ENCODE peak calls at places on chromosomes 6 and 20, in ten cellular contexts. R, Z, L, G, M, E, C, B, O and V are unnamed samples.

GRCh38 chr6:18324708-18325047 is 60.3 kb upstream of the DEK start:
- DNase-seq in E (no peak), Z (no peak), M (no peak), O (no peak), G (no peak), L (no peak), R (no peak), C (no peak), B (no peak), V (no peak)

GRCh38 chr6:150491131-150491795 is 108.4 kb upstream of the PLEKHG1 start:
- DNase-seq in Z (peak), G (peak), E (no peak), B (no peak), L (no peak), M (peak), C (no peak), R (peak), O (peak), V (no peak)

GRCh38 chr20:33812673-33813462 is 1.7 kb downstream of the CHMP4B start:
- DNase-seq in L (no peak), E (peak), Z (peak), B (peak), C (peak), O (no peak), R (peak), M (no peak), G (no peak), V (no peak)

GRCh38 chr6:6131492-6132109 is 124.9 kb upstream of the NRN1 start:
- DNase-seq in E (peak), M (peak), R (peak), Z (peak), O (no peak), L (no peak), B (peak), C (no peak), G (no peak), V (no peak)

GRCh38 chr6:18122128-18123093 is at the start of gene NHLRC1:
- DNase-seq in E (peak), M (no peak), R (peak), Z (peak), L (peak), O (peak), B (peak), C (peak), G (peak), V (peak)

GRCh38 chr6:25053875-25054371 is 118.2 kb upstream of the RIPOR2 start:
- DNase-seq in L (peak), M (no peak), Z (no peak), G (peak), E (no peak), C (peak), R (peak), O (no peak), B (peak), V (no peak)

GRCh38 chr6:137271245-137272183 is 52.3 kb upstream of the IFNGR1 start:
- DNase-seq in C (peak), E (no peak), B (no peak), O (no peak), G (peak), M (peak), R (peak), L (peak), Z (peak), V (no peak)

GRCh38 chr6:37365791-37366190 is 12.0 kb downstream of the RNF8 start:
- DNase-seq in C (peak), L (peak), R (peak), G (peak), O (no peak), E (no peak), M (no peak), Z (no peak), B (no peak), V (no peak)

GRCh38 chr6:142605922-142606321 is 304.1 kb downstream of the ADGRG6 start:
- DNase-seq in C (peak), E (no peak), G (peak), O (peak), Z (peak), B (no peak), R (peak), M (no peak), L (peak), V (no peak)

GRCh38 chr6:157830354-157831017 is 7.4 kb downstream of the SNX9 start:
- DNase-seq in Z (no peak), L (no peak), C (no peak), G (no peak), E (no peak), R (no peak), M (no peak), B (no peak), O (no peak), V (no peak)

GRCh38 chr20:34705383-34706021 is 1.4 kb downstream of the TP53INP2 start:
- DNase-seq in L (peak), Z (peak), O (no peak), B (no peak), R (peak), C (peak), E (peak), M (no peak), G (peak), V (no peak)

GRCh38 chr20:38114353-38114791 is 50.7 kb downstream of the TGM2 start:
- DNase-seq in B (no peak), G (peak), M (no peak), C (peak), R (peak), O (no peak), E (no peak), Z (no peak), L (peak), V (no peak)

GRCh38 chr6:72739368-72739779 is 117.5 kb downstream of the KCNQ5 start:
- DNase-seq in M (no peak), G (no peak), Z (no peak), C (no peak), L (no peak), E (no peak), R (no peak), O (no peak), B (no peak), V (no peak)

GRCh38 chr20:7858851-7859250 is 81.4 kb downstream of the HAO1 start:
- DNase-seq in O (no peak), G (no peak), Z (no peak), E (no peak), M (no peak), L (no peak), C (no peak), B (no peak), R (no peak), V (no peak)

GRCh38 chr6:73308712-73309533 is 45.2 kb downstream of the DPPA5 start:
- DNase-seq in O (no peak), C (peak), L (peak), G (peak), E (peak), M (peak), R (peak), B (peak), Z (peak), V (no peak)

GRCh38 chr6:50791900-50792508 is 26.7 kb upstream of the TFAP2B start:
- DNase-seq in R (peak), O (peak), Z (peak), L (peak), C (peak), G (peak), E (no peak), M (no peak), B (peak), V (no peak)

GRCh38 chr6:125679651-125680050 is 69.8 kb upstream of the HEY2 start:
- DNase-seq in O (no peak), G (no peak), R (no peak), L (no peak), E (no peak), C (no peak), B (no peak), M (no peak), Z (no peak), V (no peak)

GRCh38 chr6:122472022-122472340 is 374 bp upstream of the SERINC1 start:
- DNase-seq in C (no peak), L (no peak), M (no peak), Z (no peak), R (no peak), G (no peak), E (no peak), B (no peak), O (no peak), V (no peak)

GRCh38 chr6:56486681-56487080 is 156.0 kb downstream of the DST start:
- DNase-seq in L (no peak), C (peak), E (no peak), M (no peak), O (no peak), B (no peak), G (no peak), R (no peak), Z (no peak), V (no peak)

GRCh38 chr20:5272268-5272667 is 44.5 kb downstream of the PROKR2 start:
- DNase-seq in B (no peak), O (no peak), R (no peak), C (no peak), Z (no peak), M (no peak), E (no peak), G (no peak), L (no peak), V (no peak)

GRCh38 chr6:104418125-104418524 is 441.6 kb downstream of the HACE1 start:
- DNase-seq in E (no peak), Z (no peak), M (no peak), B (no peak), O (no peak), G (no peak), R (no peak), L (no peak), C (no peak), V (no peak)

GRCh38 chr6:57267586-57268293 is 45.6 kb upstream of the RAB23 start:
- DNase-seq in G (peak), E (peak), B (peak), M (peak), O (peak), R (peak), C (peak), L (peak), Z (peak), V (no peak)

GRCh38 chr20:4886771-4887527 is 114.4 kb downstream of the SLC23A2 start:
- DNase-seq in Z (no peak), G (no peak), C (no peak), R (no peak), O (no peak), B (no peak), E (no peak), L (no peak), M (no peak), V (no peak)

GRCh38 chr20:38961530-38962043 is 557 bp upstream of the DHX35 start:
- DNase-seq in L (no peak), M (no peak), Z (no peak), B (no peak), R (no peak), G (no peak), E (no peak), O (no peak), C (no peak), V (no peak)

GRCh38 chr6:14880717-14881116 is 365.2 kb upstream of the JARID2 start:
- DNase-seq in E (no peak), M (no peak), G (peak), L (peak), C (no peak), O (no peak), Z (no peak), B (no peak), R (no peak), V (no peak)

GRCh38 chr6:49541210-49541724 is 9.2 kb upstream of the C6orf141 start:
- DNase-seq in O (peak), L (peak), G (peak), E (no peak), C (peak), M (peak), Z (peak), B (no peak), R (peak), V (no peak)

GRCh38 chr20:56517641-56518040 is 6.9 kb upstream of the FAM209A start:
- DNase-seq in E (no peak), G (no peak), Z (no peak), O (no peak), L (no peak), B (no peak), R (no peak), M (no peak), C (no peak), V (no peak)

GRCh38 chr6:2999005-2999620 is 581 bp upstream of the NQO2 start:
- DNase-seq in G (peak), C (peak), O (peak), R (peak), B (no peak), Z (peak), L (peak), E (no peak), M (no peak), V (no peak)

GRCh38 chr6:38110407-38111025 is 291.0 kb downstream of the ZFAND3 start:
- DNase-seq in R (no peak), O (no peak), L (peak), G (peak), C (no peak), E (no peak), B (no peak), M (no peak), Z (peak), V (no peak)

GRCh38 chr6:163490826-163491577 is 76.5 kb downstream of the QKI start:
- DNase-seq in E (peak), B (no peak), M (no peak), O (no peak), L (peak), G (peak), Z (peak), R (peak), C (no peak), V (no peak)

GRCh38 chr6:150391890-150392289 is 23.1 kb downstream of the IYD start:
- DNase-seq in M (no peak), Z (no peak), E (no peak), G (peak), B (no peak), O (no peak), R (no peak), C (no peak), L (no peak), V (no peak)

GRCh38 chr6:125741336-125741735 is 8.1 kb upstream of the HEY2 start:
- DNase-seq in O (no peak), Z (no peak), G (no peak), M (no peak), B (no peak), L (no peak), C (no peak), R (no peak), E (no peak), V (no peak)

GRCh38 chr20:4519530-4519929 is 202.2 kb upstream of the PRND start:
- DNase-seq in M (no peak), L (no peak), O (no peak), R (peak), G (no peak), B (peak), E (no peak), C (no peak), Z (peak), V (no peak)

GRCh38 chr6:140438346-140438735 is 1063.9 kb upstream of the CITED2 start:
- DNase-seq in O (no peak), C (peak), Z (no peak), G (no peak), L (no peak), M (no peak), R (peak), B (no peak), E (no peak), V (no peak)

GRCh38 chr20:35269055-35269781 is 8.7 kb downstream of the MMP24OS start:
- DNase-seq in B (peak), G (peak), R (peak), Z (peak), M (no peak), C (peak), E (peak), O (no peak), L (peak), V (no peak)

GRCh38 chr6:142822882-142823578 is 121.9 kb downstream of the HIVEP2 start:
- DNase-seq in B (no peak), M (no peak), L (no peak), G (no peak), R (no peak), E (no peak), Z (no peak), C (no peak), O (no peak), V (no peak)

GRCh38 chr6:34381086-34381485 is 11.4 kb downstream of the NUDT3 start:
- DNase-seq in O (no peak), L (no peak), B (no peak), R (peak), C (peak), Z (no peak), M (no peak), G (peak), E (no peak), V (no peak)

GRCh38 chr6:43835872-43836419 is 65.9 kb downstream of the VEGFA start:
- DNase-seq in E (no peak), C (peak), R (no peak), B (peak), Z (no peak), O (no peak), L (peak), M (no peak), G (no peak), V (peak)

GRCh38 chr20:22383156-22383555 is 201.2 kb downstream of the FOXA2 start:
- DNase-seq in R (peak), M (no peak), G (peak), O (no peak), L (no peak), B (no peak), E (no peak), C (no peak), Z (no peak), V (no peak)

GRCh38 chr20:22386300-22386623 is 198.1 kb downstream of the FOXA2 start:
- DNase-seq in O (no peak), E (no peak), Z (no peak), C (no peak), B (no peak), L (no peak), M (no peak), R (no peak), G (no peak), V (no peak)

GRCh38 chr20:22384978-22385377 is 199.4 kb downstream of the FOXA2 start:
- DNase-seq in L (no peak), R (no peak), O (no peak), B (no peak), M (no peak), C (no peak), Z (no peak), E (no peak), G (no peak), V (no peak)

GRCh38 chr20:22387452-22387851 is 196.9 kb downstream of the FOXA2 start:
- DNase-seq in C (no peak), Z (no peak), B (no peak), G (no peak), L (no peak), R (no peak), O (no peak), M (no peak), E (no peak), V (no peak)

GRCh38 chr20:22385602-22386299 is 198.6 kb downstream of the FOXA2 start:
- DNase-seq in Z (peak), L (no peak), R (peak), B (no peak), G (peak), E (peak), C (no peak), O (no peak), M (no peak), V (no peak)
- TF ChIP-seq CTCF in Z (peak), L (no peak), R (peak), B (no peak), G (peak), E (peak), C (no peak), O (no peak), M (peak), V (no peak)

GRCh38 chr6:168960557-168960956 is 293.1 kb downstream of the THBS2 start:
- DNase-seq in L (no peak), E (no peak), O (no peak), M (no peak), Z (no peak), B (no peak), G (no peak), C (no peak), R (no peak), V (no peak)

GRCh38 chr6:168953461-168953860 is 300.2 kb downstream of the THBS2 start:
- DNase-seq in L (no peak), G (no peak), R (no peak), C (no peak), E (no peak), M (no peak), O (no peak), B (no peak), Z (no peak), V (no peak)

GRCh38 chr6:168956141-168956838 is 297.4 kb downstream of the THBS2 start:
- DNase-seq in M (no peak), R (peak), L (no peak), C (peak), B (no peak), Z (no peak), G (no peak), O (no peak), E (no peak), V (no peak)

GRCh38 chr6:168959696-168960095 is 293.9 kb downstream of the THBS2 start:
- DNase-seq in E (no peak), R (no peak), Z (no peak), C (no peak), B (no peak), O (no peak), M (no peak), G (no peak), L (no peak), V (no peak)

DNA sequence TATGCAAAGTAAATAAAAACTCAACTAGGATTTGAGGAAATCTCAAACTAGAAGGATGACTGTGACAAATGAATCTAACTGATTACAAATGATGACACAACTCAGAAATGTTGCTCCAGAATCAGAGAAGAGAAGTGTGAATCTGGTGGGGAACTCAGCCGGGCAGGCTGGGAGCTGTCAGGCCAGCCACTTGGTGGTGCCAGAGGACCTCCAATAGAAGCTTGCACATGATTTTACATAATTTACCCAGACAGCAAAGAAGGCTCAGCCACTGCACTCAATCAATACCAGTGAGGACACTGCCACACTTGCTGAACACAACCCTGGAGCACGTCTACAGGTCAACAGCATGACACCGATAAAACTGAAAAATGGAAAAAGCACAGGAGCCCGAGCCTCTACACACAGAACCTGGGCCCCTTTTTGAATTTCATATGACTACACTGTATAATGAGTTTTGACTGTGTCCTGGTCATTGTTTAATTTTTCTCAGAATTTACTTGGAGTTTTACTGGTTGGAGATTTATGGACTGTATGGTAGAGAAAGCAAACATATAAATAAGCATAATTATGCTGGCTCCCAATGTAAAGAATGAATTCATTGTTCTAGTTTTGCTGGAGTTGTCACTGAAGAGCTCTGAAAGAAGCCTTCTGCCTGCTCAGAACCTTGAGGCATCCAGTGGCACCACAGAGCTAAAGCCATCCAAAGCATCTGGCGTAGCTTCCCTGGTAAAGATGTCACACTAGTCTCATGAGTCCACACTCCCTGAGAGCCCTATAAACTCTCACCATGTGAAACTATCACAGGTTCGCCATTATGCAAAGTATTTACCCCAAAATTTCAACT is 296.5 kb downstream of the THBS2 start:
- DNase-seq in G (peak), M (peak), L (peak), R (peak), C (peak), E (peak), B (peak), O (peak), Z (peak), V (no peak)
- TF ChIP-seq CTCF in G (peak), M (peak), L (peak), R (peak), C (peak), E (peak), B (peak), O (peak), Z (peak), V (peak)

DNA sequence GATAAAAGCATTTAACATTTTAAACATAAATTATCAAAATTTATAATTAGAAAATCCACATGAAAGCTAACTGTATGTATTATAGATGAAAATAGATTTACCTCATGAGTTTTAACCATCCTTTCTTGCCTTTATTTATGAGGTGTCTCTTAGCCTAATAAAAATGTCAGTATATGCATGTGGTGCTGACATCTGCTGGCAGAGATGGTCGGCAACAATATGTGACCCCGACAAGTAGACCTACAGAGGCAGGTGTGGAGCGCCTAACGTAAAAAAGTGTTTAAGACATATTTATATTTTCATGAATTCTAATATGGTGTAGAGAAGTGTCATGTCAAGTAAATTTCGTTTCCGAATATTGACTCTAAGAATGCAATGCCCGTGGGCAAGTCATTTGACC is 149.0 kb upstream of the FUT9 start:
- DNase-seq in O (no peak), G (peak), C (no peak), B (no peak), Z (peak), L (no peak), E (peak), R (peak), M (peak), V (no peak)
- TF ChIP-seq CTCF in O (no peak), G (no peak), C (no peak), B (peak), Z (peak), L (no peak), E (no peak), R (peak), M (peak), V (peak)

DNA sequence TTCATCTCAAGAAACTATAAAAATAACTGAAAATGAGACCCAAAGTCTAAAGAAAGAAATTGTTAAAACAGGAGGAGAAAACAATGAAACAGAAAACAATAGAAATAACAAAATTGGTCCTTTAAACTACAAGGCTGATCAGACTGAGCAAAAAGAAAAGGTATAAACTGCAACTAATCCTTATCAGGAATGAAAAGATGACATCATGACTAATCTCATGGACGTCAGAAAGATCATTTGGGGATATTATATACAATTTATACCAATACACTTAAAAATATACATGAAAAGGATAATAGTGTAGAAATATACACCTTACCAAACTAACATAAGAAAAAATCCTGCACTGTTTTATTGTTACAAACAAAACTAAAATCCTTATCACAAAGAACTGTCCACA is 315.6 kb downstream of the TAF4 start:
- DNase-seq in G (no peak), O (no peak), C (no peak), R (no peak), E (no peak), B (no peak), L (no peak), Z (no peak), M (no peak), V (no peak)
- TF ChIP-seq CTCF in G (no peak), O (no peak), C (no peak), R (no peak), E (no peak), B (no peak), L (no peak), Z (no peak), M (no peak), V (no peak)